ENCODE peak calls at places on chromosomes 13 and 19, in five cellular contexts. W is transverse colon, T is choroid plexus epithelial cell, B is epithelial cell of esophagus, S is fibroblast of lung. R is an unnamed sample.

GRCh38 chr19:13011653-13012389 is 16.5 kb downstream of the NFIX start:
- DNase-seq in W (no peak), B (no peak), T (no peak), S (no peak), R (no peak)

GRCh38 chr19:50906217-50906616 is 5.0 kb downstream of the KLK4 start:
- DNase-seq in T (peak), B (no peak), S (peak), W (peak), R (no peak)

GRCh38 chr13:72062566-72062965 is 195.6 kb upstream of the DACH1 start:
- DNase-seq in W (peak), B (peak), T (no peak), S (no peak), R (no peak)

GRCh38 chr13:21012211-21012610 is 49.2 kb downstream of the LATS2 start:
- DNase-seq in B (no peak), W (no peak), T (peak), S (peak), R (no peak)

GRCh38 chr13:29674532-29674931 is 79.0 kb upstream of the SLC7A1 start:
- DNase-seq in W (no peak), T (no peak), S (peak), B (no peak), R (no peak)

GRCh38 chr13:113783966-113784644 is 25.1 kb downstream of the TMEM255B start:
- DNase-seq in B (no peak), S (no peak), T (no peak), W (no peak), R (no peak)

GRCh38 chr19:1445932-1446712 is 3.8 kb upstream of the APC2 start:
- DNase-seq in T (no peak), B (no peak), W (no peak), S (no peak), R (no peak)

GRCh38 chr13:112174476-112175110 is 107.6 kb downstream of the SOX1 start:
- DNase-seq in S (no peak), T (no peak), B (no peak), W (no peak), R (no peak)

GRCh38 chr13:75779393-75779792 is 143.3 kb downstream of the LMO7 start:
- DNase-seq in S (no peak), B (no peak), T (no peak), W (no peak), R (no peak)

GRCh38 chr13:98014766-98015165 is 61.3 kb downstream of the IPO5 start:
- DNase-seq in S (peak), T (peak), B (peak), W (no peak), R (no peak)

GRCh38 chr13:49827336-49827735 is 34.9 kb upstream of the KPNA3 start:
- DNase-seq in S (no peak), W (no peak), B (no peak), T (no peak), R (no peak)

GRCh38 chr13:67095621-67096020 is 134.5 kb downstream of the PCDH9 start:
- DNase-seq in S (no peak), T (no peak), B (peak), W (no peak), R (no peak)

GRCh38 chr19:14369399-14370168 is 11.7 kb upstream of the ADGRE5 start:
- DNase-seq in W (peak), T (no peak), S (peak), B (no peak), R (no peak)

GRCh38 chr13:97559981-97560380 is 126.0 kb downstream of the RAP2A start:
- DNase-seq in W (no peak), S (no peak), B (no peak), T (no peak), R (no peak)

GRCh38 chr19:48933382-48933932 is at the start of gene DHDH:
- DNase-seq in T (peak), B (peak), S (peak), W (peak), R (no peak)

DNA sequence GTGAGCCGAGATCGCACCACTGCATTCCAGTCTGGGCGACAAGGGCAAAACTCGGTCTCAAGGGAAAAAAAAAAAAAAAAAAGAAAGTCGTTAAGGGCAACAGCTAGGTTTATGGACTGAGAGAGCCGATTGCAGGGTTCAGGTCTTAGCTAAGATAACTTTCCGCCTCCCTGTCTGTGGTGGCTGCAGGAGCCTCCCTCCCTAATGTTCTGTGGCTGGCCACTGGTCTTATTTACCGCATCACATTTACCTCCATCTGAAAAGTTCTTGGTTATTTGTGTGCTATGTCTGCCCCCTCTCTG is 722 bp upstream of the CRTC1 start:
- DNase-seq in T (no peak), W (no peak), B (no peak), S (no peak), R (no peak)
- H3K4me3 ChIP-seq in T (peak), W (no peak), B (peak), S (peak), R (peak)

GRCh38 chr13:92074658-92075057 is 676.2 kb downstream of the GPC5 start:
- DNase-seq in B (peak), W (no peak), S (peak), T (peak), R (no peak)
- TF ChIP-seq CTCF in B (peak), W (peak), S (no peak), T (peak), R (no peak)

GRCh38 chr19:42053037-42053935 is 16.7 kb downstream of the GRIK5 start:
- DNase-seq in W (no peak), B (peak), T (no peak), S (no peak), R (no peak)

GRCh38 chr19:42051166-42052115 is 18.6 kb downstream of the GRIK5 start:
- DNase-seq in B (peak), S (no peak), W (no peak), T (no peak), R (no peak)

GRCh38 chr19:42052241-42052863 is 17.7 kb downstream of the GRIK5 start:
- DNase-seq in W (no peak), B (peak), T (no peak), S (no peak), R (no peak)

GRCh38 chr19:42045575-42045974 is 24.4 kb downstream of the GRIK5 start:
- DNase-seq in T (no peak), S (no peak), W (no peak), B (no peak), R (no peak)

GRCh38 chr19:42048992-42049391 is 21.0 kb downstream of the GRIK5 start:
- DNase-seq in W (peak), B (peak), T (no peak), S (no peak), R (no peak)
- H3K4me3 ChIP-seq in W (no peak), B (peak), T (no peak), S (no peak), R (no peak)

GRCh38 chr13:95536629-95537241 is 15.8 kb upstream of the CLDN10 start:
- DNase-seq in W (no peak), T (peak), S (peak), B (peak), R (peak)
- TF ChIP-seq CTCF in W (peak), T (peak), S (no peak), B (peak), R (peak)

R was measured in HFF-Myc.